ENCODE peak calls at places on chromosomes 3 and 15, in six cellular contexts. D, V, G, Q, Y and C are unnamed samples.

GRCh38 chr3:58025406-58025805 is 17.2 kb downstream of the FLNB start:
- DNase-seq in D (no peak), V (no peak), G (no peak), Q (peak), Y (no peak), C (no peak)

GRCh38 chr3:152047465-152047864 is 174.0 kb downstream of the SUCNR1 start:
- DNase-seq in D (no peak), V (no peak), G (no peak), Q (no peak), Y (no peak), C (no peak)

GRCh38 chr3:126212629-126213375 is 32.4 kb upstream of the ALDH1L1 start:
- DNase-seq in D (peak), V (peak), G (peak), Q (peak), Y (no peak), C (peak)

GRCh38 chr3:117010316-117010715 is 300.7 kb downstream of the TUSC7 start:
- DNase-seq in D (no peak), V (no peak), G (no peak), Q (no peak), Y (no peak), C (no peak)

GRCh38 chr15:76353023-76353577 is 16.5 kb downstream of the ISL2 start:
- DNase-seq in D (no peak), V (no peak), G (no peak), Q (no peak), Y (no peak), C (no peak)

GRCh38 chr3:42043116-42043796 is 47.9 kb upstream of the TRAK1 start:
- DNase-seq in D (peak), V (no peak), G (peak), Q (peak), Y (no peak), C (peak)

GRCh38 chr3:37956353-37957184 is 34.0 kb upstream of the VILL start:
- DNase-seq in D (no peak), V (no peak), G (no peak), Q (no peak), Y (no peak), C (no peak)

GRCh38 chr3:147656023-147656422 is 246.9 kb downstream of the ZIC1 start:
- DNase-seq in D (no peak), V (no peak), G (no peak), Q (no peak), Y (no peak), C (no peak)

GRCh38 chr15:67922106-67922505 is 82.3 kb upstream of the RNU6-1 start:
- DNase-seq in D (no peak), V (no peak), G (no peak), Q (no peak), Y (no peak), C (no peak)

GRCh38 chr3:146543461-146544012 is 870 bp downstream of the PLSCR1 start:
- DNase-seq in D (no peak), V (peak), G (no peak), Q (no peak), Y (no peak), C (no peak)

GRCh38 chr3:14358426-14359211 is 43.8 kb upstream of the SLC6A6 start:
- DNase-seq in D (no peak), V (peak), G (no peak), Q (peak), Y (no peak), C (peak)

GRCh38 chr3:78941587-78941986 is 826.2 kb downstream of the ROBO1 start:
- DNase-seq in D (no peak), V (no peak), G (no peak), Q (no peak), Y (no peak), C (no peak)

GRCh38 chr3:30440147-30440604 is 166.2 kb upstream of the TGFBR2 start:
- DNase-seq in D (no peak), V (no peak), G (peak), Q (no peak), Y (no peak), C (no peak)

GRCh38 chr3:48561045-48561736 is 2.4 kb downstream of the UCN2 start:
- DNase-seq in D (peak), V (peak), G (peak), Q (peak), Y (no peak), C (peak)

GRCh38 chr3:24100694-24101402 is 155.8 kb downstream of the NR1D2 start:
- DNase-seq in D (no peak), V (no peak), G (peak), Q (no peak), Y (no peak), C (peak)

GRCh38 chr15:60374628-60375081 is 23.1 kb downstream of the ANXA2 start:
- DNase-seq in D (peak), V (no peak), G (peak), Q (peak), Y (peak), C (no peak)

GRCh38 chr3:51929420-51930003 is 12.2 kb downstream of the RRP9 start:
- DNase-seq in D (no peak), V (no peak), G (no peak), Q (no peak), Y (no peak), C (no peak)

GRCh38 chr3:45411081-45411480 is 22.7 kb downstream of the LARS2 start:
- DNase-seq in D (no peak), V (no peak), G (peak), Q (no peak), Y (no peak), C (no peak)

GRCh38 chr3:169118666-169119370 is 544.7 kb downstream of the MECOM start:
- DNase-seq in D (no peak), V (no peak), G (no peak), Q (no peak), Y (no peak), C (no peak)

GRCh38 chr3:32814371-32814770 is 3.4 kb upstream of the TRIM71 start:
- DNase-seq in D (no peak), V (no peak), G (no peak), Q (no peak), Y (no peak), C (no peak)

GRCh38 chr3:184335661-184336483 is 1.5 kb upstream of the FAM131A start:
- DNase-seq in D (peak), V (peak), G (peak), Q (peak), Y (peak), C (peak)
- TF ChIP-seq POLR2A in D (peak), V (peak), G (peak), Q (peak), Y (peak), C (peak)

GRCh38 chr15:85772668-85773067 is 22.1 kb downstream of the KLHL25 start:
- DNase-seq in D (no peak), V (no peak), G (no peak), Q (no peak), Y (no peak), C (no peak)
- TF ChIP-seq CTCF in D (no peak), V (no peak), G (no peak), Q (no peak), Y (no peak), C (no peak)

DNA sequence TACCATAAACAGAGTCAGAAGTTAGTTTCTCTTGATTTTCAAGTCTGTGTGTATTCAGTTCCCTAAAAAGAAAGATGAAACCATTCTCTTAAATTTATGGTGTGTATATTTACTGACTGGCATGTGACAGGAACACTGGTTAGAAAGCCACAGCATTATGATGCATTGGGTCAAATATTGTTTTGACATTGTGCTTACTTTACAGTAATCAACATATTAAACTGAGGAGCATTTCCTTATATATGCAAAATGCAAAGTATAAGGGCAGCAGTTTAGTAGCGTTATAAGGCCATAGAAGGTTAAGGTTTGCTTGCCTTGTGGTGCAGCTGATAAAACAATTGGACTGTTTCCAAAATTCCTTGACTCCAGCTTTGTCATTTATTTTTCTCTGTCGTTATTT is 72.9 kb downstream of the EPHA3 start:
- DNase-seq in D (no peak), V (no peak), G (no peak), Q (no peak), Y (no peak), C (no peak)
- TF ChIP-seq POLR2A in D (no peak), V (no peak), G (no peak), Q (no peak), Y (no peak), C (no peak)

GRCh38 chr3:177817746-177818145 is 620.5 kb upstream of the TBL1XR1 start:
- DNase-seq in D (no peak), V (no peak), G (no peak), Q (no peak), Y (no peak), C (no peak)

GRCh38 chr3:177813322-177813721 is 616.0 kb upstream of the TBL1XR1 start:
- DNase-seq in D (peak), V (no peak), G (peak), Q (peak), Y (peak), C (peak)

GRCh38 chr3:177820683-177821316 is 623.5 kb upstream of the TBL1XR1 start:
- DNase-seq in D (no peak), V (no peak), G (no peak), Q (no peak), Y (no peak), C (no peak)

GRCh38 chr3:177818712-177819111 is 621.4 kb upstream of the TBL1XR1 start:
- DNase-seq in D (no peak), V (no peak), G (no peak), Q (no peak), Y (no peak), C (no peak)

GRCh38 chr3:177816667-177817208 is 619.5 kb upstream of the TBL1XR1 start:
- DNase-seq in D (no peak), V (no peak), G (peak), Q (no peak), Y (no peak), C (no peak)
- TF ChIP-seq CTCF in D (no peak), V (no peak), G (peak), Q (no peak), Y (no peak), C (peak)

DNA sequence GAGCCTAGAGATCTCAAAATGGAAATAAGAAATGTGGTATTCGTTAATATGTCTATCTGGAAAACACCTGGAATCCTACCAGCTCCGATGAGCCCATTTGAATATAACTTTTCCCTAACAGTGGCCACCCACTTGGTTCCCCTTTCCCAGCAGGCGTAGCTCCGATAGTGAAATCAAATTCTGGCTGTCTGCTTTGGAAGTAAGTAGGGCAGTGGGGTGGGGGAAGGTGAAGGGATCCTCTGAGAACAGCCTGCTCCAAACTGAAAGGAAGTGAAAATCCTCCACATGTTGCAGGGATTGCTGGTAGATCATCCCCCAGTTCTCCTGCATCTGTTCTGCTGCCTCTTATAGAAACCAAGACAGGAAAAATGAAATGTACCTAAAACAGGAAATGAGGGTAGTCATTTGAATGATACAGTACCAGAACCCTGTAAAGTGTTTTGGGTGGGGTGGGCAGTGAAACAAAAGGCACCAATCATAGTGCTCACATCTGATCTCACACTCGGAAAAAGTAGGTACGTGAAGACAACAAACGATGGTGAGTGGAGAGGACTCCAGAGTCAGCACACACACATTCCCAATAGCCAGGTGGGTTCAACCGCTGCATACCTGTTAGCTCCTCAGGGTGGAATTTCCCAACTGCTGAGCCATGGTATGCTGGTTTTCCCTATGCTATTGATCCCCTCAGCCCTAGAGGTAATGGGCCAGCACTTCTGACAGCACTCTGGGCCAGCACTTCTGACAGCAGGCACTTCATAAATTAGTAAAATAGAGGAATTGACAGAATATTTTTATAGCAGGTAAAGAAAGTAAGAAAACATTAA is 304.9 kb upstream of the ADAMTS9 start:
- DNase-seq in D (no peak), V (peak), G (no peak), Q (no peak), Y (no peak), C (peak)
- TF ChIP-seq POLR2A in D (no peak), V (no peak), G (no peak), Q (no peak), Y (no peak), C (no peak)

GRCh38 chr3:10423171-10423882 is 82.1 kb downstream of the ATP2B2 start:
- DNase-seq in D (no peak), V (no peak), G (no peak), Q (no peak), Y (no peak), C (no peak)
- TF ChIP-seq CTCF in D (no peak), V (no peak), G (peak), Q (no peak), Y (no peak), C (no peak)

GRCh38 chr3:187014417-187014864 is 84.1 kb downstream of the ST6GAL1 start:
- DNase-seq in D (no peak), V (no peak), G (no peak), Q (no peak), Y (no peak), C (no peak)
- TF ChIP-seq POLR2A in D (no peak), V (no peak), G (no peak), Q (no peak), Y (no peak), C (no peak)

GRCh38 chr15:70059476-70060213 is 38.1 kb downstream of the TLE3 start:
- DNase-seq in D (no peak), V (no peak), G (no peak), Q (peak), Y (no peak), C (no peak)
- TF ChIP-seq CTCF in D (no peak), V (no peak), G (no peak), Q (no peak), Y (no peak), C (no peak)